ENCODE peak calls at places on chromosomes 7 and 10, in nine cellular contexts. O is HepG2, Y is WTC11, Q is AG04449, B is body of pancreas, V is pancreas, A is left ventricle myocardium inferior, L is stomach, K is HFF-Myc. I is an unnamed sample.

GRCh38 chr7:25750738-25751529 is 401.1 kb upstream of the NFE2L3 start:
- DNase-seq in O (no peak), Y (no peak), Q (no peak), B (no peak), V (no peak), A (no peak), L (no peak), K (no peak), I (no peak)

GRCh38 chr7:76316984-76317781 is 14.7 kb downstream of the HSPB1 start:
- DNase-seq in O (no peak), Y (no peak), Q (no peak), B (peak; percentile 53), V (peak; percentile 56), A (no peak), L (no peak), K (no peak), I (no peak)

GRCh38 chr7:105477908-105478307 is 44.2 kb downstream of the PUS7 start:
- DNase-seq in O (no peak), Y (no peak), Q (no peak), B (no peak), V (no peak), A (no peak), L (no peak), K (no peak), I (no peak)

GRCh38 chr7:157827045-157827862 is 490.4 kb downstream of the DNAJB6 start:
- DNase-seq in O (no peak), Y (no peak), Q (no peak), B (no peak), V (no peak), A (no peak), L (no peak), K (no peak), I (no peak)

GRCh38 chr7:42198974-42199668 is 37.9 kb downstream of the GLI3 start:
- DNase-seq in O (no peak), Y (no peak), Q (peak; percentile 60), B (no peak), V (no peak), A (no peak), L (no peak), K (peak; percentile 46), I (no peak)

GRCh38 chr7:93799750-93800357 is 90.7 kb downstream of the TFPI2 start:
- DNase-seq in O (no peak), Y (no peak), Q (no peak), B (no peak), V (no peak), A (no peak), L (no peak), K (peak; percentile 10), I (no peak)

GRCh38 chr10:3126741-3127342 is 45.7 kb downstream of the PITRM1 start:
- DNase-seq in O (no peak), Y (no peak), Q (no peak), B (peak; percentile 68), V (peak; percentile 49), A (peak; percentile 56), L (no peak), K (no peak), I (no peak)

GRCh38 chr10:34280599-34281374 is 534.3 kb downstream of the PARD3 start:
- DNase-seq in O (peak; percentile 29), Y (no peak), Q (peak; percentile 84), B (no peak), V (no peak), A (no peak), L (no peak), K (peak; percentile 84), I (no peak)

GRCh38 chr7:138024334-138024691 is 22.4 kb upstream of the CREB3L2 start:
- DNase-seq in O (no peak), Y (no peak), Q (no peak), B (no peak), V (no peak), A (no peak), L (no peak), K (no peak), I (no peak)

DNA sequence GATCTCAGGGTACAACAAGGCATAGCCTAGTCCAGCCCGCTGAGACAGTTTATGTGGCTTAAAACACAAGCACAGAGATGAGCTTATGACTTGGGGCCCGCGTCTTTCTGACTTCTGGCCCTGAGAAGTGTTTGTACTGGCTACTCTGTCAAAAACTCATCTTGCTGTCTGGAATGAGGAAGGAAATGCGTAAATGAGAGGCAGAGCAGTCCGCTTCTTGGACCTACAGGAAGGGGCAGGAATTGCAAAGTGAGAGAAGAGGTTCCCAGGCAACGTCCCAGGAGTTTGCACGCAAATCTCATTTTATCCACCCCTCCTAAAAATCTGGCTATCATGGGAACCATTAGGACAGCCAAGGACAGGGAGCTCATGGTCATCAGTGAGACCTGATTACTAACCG is 5.5 kb downstream of the ANXA11 start:
- DNase-seq in O (no peak), Y (no peak), Q (no peak), B (peak; percentile 48), V (no peak), A (no peak), L (peak; percentile 41), K (no peak), I (no peak)
- TF ChIP-seq CTCF in O (no peak), Y (no peak), Q (no peak), B (no peak), V (no peak), A (peak; percentile 54), L (peak; percentile 35), K (no peak), I (no peak)

DNA sequence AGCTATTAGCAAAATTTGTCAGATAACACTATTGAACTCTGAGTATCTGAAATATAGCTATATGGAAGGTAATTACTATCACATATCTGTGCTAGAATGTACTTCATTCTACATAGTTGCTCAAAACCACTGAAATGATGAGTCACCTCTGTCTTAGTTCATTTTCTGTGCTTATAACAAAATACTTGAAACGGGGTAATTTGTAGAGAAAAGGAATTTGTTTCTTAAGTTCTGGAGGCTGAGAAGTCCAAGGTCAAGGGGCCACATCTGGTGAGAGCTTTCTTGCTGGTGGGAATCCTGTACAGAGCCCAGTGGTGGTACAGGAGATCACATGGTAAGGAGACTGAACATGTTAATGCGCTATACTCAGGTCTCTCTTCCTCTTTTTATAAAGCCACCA is 41.9 kb upstream of the TNKS2 start:
- DNase-seq in O (no peak), Y (no peak), Q (peak; percentile 56), B (no peak), V (no peak), A (no peak), L (no peak), K (peak; percentile 56), I (no peak)
- TF ChIP-seq CTCF in O (no peak), Y (no peak), Q (no peak), B (no peak), V (no peak), A (no peak), L (no peak), K (no peak), I (no peak)

GRCh38 chr7:22296916-22297315 is 60.0 kb downstream of the RAPGEF5 start:
- DNase-seq in O (no peak), Y (no peak), Q (no peak), B (no peak), V (no peak), A (no peak), L (no peak), K (no peak), I (no peak)
- TF ChIP-seq CTCF in O (peak; percentile 7), Y (no peak), Q (no peak), B (peak; percentile 28), V (no peak), A (peak; percentile 39), L (no peak), K (no peak), I (peak; percentile 16)

DNA sequence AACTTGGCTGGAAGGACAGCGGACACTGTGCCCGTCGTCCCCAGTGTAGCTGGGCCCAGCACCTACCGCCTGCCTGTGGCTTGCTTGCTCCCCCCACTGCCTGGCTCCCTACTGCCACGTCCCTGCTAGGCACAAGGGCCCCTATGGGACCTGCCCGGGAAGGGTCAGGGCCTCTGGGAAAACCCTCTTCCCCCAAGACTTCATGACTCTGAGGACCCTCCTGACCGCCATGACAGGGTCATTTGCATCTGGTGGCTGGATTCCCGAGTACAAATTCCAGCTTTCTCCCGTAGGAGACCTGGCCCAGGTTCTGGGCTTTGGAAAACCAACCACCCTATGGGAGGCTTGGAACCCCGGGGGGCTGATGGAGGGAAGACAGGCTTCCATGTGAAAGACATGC is 1.4 kb upstream of the MMD2 start:
- DNase-seq in O (no peak), Y (no peak), Q (no peak), B (peak; percentile 10), V (no peak), A (no peak), L (no peak), K (no peak), I (no peak)
- TF ChIP-seq CTCF in O (no peak), Y (no peak), Q (no peak), B (no peak), V (no peak), A (no peak), L (no peak), K (peak; percentile 25), I (no peak)

DNA sequence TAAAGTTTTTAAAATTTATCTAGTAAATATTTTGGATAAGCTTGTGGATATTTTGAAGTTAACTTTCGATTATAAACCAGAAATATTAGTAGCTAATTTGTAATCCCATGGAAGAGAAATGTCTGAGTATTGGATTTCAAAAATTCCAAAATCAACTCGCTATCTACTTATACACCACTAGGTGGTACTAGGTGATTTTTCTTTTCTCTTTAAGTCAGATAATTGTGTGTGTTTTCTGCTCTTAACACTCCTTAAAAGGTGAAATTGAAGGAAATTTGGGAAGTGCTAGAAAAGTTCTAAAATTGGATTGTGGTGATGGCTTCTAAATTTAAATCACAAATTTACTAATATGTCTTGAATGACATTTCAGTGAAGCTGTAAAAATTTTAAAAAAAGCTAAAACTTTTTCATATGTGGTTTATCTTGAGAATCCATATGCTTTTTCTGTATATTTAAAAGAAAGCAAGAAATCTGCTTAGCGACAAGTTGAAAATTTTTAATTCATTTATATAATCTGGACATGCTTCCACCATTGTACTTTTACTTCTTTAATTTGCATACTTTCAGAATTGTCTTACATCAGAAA is 90.2 kb downstream of the IPMK start:
- DNase-seq in O (peak; percentile 15), Y (no peak), Q (no peak), B (no peak), V (no peak), A (no peak), L (no peak), K (no peak), I (no peak)
- TF ChIP-seq CTCF in O (peak; percentile 64), Y (peak; percentile 14), Q (peak; percentile 22), B (peak; percentile 83), V (peak; percentile 45), A (peak; percentile 75), L (peak; percentile 70), K (peak; percentile 39), I (peak; percentile 73)

GRCh38 chr10:60819271-60819670 is 41.0 kb downstream of the CDK1 start:
- DNase-seq in O (no peak), Y (no peak), Q (no peak), B (no peak), V (no peak), A (no peak), L (no peak), K (no peak), I (no peak)

GRCh38 chr10:60821661-60822060 is 43.4 kb downstream of the CDK1 start:
- DNase-seq in O (no peak), Y (no peak), Q (no peak), B (no peak), V (no peak), A (no peak), L (no peak), K (no peak), I (no peak)

GRCh38 chr10:60818134-60818770 is 40.0 kb downstream of the CDK1 start:
- DNase-seq in O (no peak), Y (no peak), Q (peak; percentile 68), B (no peak), V (no peak), A (no peak), L (no peak), K (no peak), I (no peak)

GRCh38 chr10:60817135-60817805 is 39.0 kb downstream of the CDK1 start:
- DNase-seq in O (no peak), Y (no peak), Q (no peak), B (no peak), V (no peak), A (no peak), L (no peak), K (no peak), I (no peak)

GRCh38 chr10:60820093-60820769 is 42.0 kb downstream of the CDK1 start:
- DNase-seq in O (no peak), Y (no peak), Q (no peak), B (no peak), V (no peak), A (no peak), L (no peak), K (peak; percentile 83), I (no peak)
- TF ChIP-seq CTCF in O (peak; percentile 22), Y (no peak), Q (peak; percentile 55), B (peak; percentile 11), V (no peak), A (peak; percentile 56), L (no peak), K (peak; percentile 74), I (peak; percentile 55)